ENCODE peak calls at places on chromosome 6, in four cellular contexts. One of them, this sample, is unnamed.

GRCh38 chr6:106290032-106290431 is 35.5 kb downstream of the ATG5 start:
- DNase-seq in heart right ventricle: no peak
- DNase-seq in astrocyte of the spinal cord: no peak
- DNase-seq in MM.1S: no peak
- DNase-seq in this sample: no peak

GRCh38 chr6:147506704-147507114 is 1.8 kb upstream of the SAMD5 start:
- DNase-seq in heart right ventricle: peak
- DNase-seq in astrocyte of the spinal cord: peak
- DNase-seq in MM.1S: peak
- DNase-seq in this sample: peak

GRCh38 chr6:152502421-152503188 is 134.6 kb downstream of the SYNE1 start:
- DNase-seq in heart right ventricle: no peak
- DNase-seq in astrocyte of the spinal cord: no peak
- DNase-seq in MM.1S: no peak
- DNase-seq in this sample: peak

GRCh38 chr6:37298958-37299357 is 41.0 kb upstream of the TMEM217 start:
- DNase-seq in heart right ventricle: no peak
- DNase-seq in astrocyte of the spinal cord: no peak
- DNase-seq in MM.1S: no peak
- DNase-seq in this sample: no peak

GRCh38 chr6:39357998-39358686 is 35.6 kb upstream of the KCNK16 start:
- DNase-seq in heart right ventricle: no peak
- DNase-seq in astrocyte of the spinal cord: peak
- DNase-seq in MM.1S: no peak
- DNase-seq in this sample: peak

GRCh38 chr6:143283887-143284640 is 166.4 kb downstream of the ADAT2 start:
- DNase-seq in heart right ventricle: no peak
- DNase-seq in astrocyte of the spinal cord: peak
- DNase-seq in MM.1S: no peak
- DNase-seq in this sample: no peak

GRCh38 chr6:57162008-57162407 is 10.1 kb upstream of the BAG2 start:
- DNase-seq in heart right ventricle: no peak
- DNase-seq in astrocyte of the spinal cord: no peak
- DNase-seq in MM.1S: no peak
- DNase-seq in this sample: no peak

GRCh38 chr6:170366248-170366960 is 59.8 kb downstream of the FAM120B start:
- DNase-seq in heart right ventricle: no peak
- DNase-seq in astrocyte of the spinal cord: no peak
- DNase-seq in MM.1S: no peak
- DNase-seq in this sample: no peak

GRCh38 chr6:110935171-110935570 is 23.3 kb upstream of the GTF3C6 start:
- DNase-seq in heart right ventricle: no peak
- DNase-seq in astrocyte of the spinal cord: no peak
- DNase-seq in MM.1S: no peak
- DNase-seq in this sample: no peak

GRCh38 chr6:110934499-110934898 is 24.0 kb upstream of the GTF3C6 start:
- DNase-seq in heart right ventricle: no peak
- DNase-seq in astrocyte of the spinal cord: no peak
- DNase-seq in MM.1S: no peak
- DNase-seq in this sample: no peak

GRCh38 chr6:110944681-110945151 is 13.8 kb upstream of the GTF3C6 start:
- DNase-seq in heart right ventricle: no peak
- DNase-seq in astrocyte of the spinal cord: peak
- DNase-seq in MM.1S: no peak
- DNase-seq in this sample: peak

GRCh38 chr6:110938176-110938575 is 20.3 kb upstream of the GTF3C6 start:
- DNase-seq in heart right ventricle: no peak
- DNase-seq in astrocyte of the spinal cord: no peak
- DNase-seq in MM.1S: no peak
- DNase-seq in this sample: peak

GRCh38 chr6:110939429-110939828 is 19.1 kb upstream of the GTF3C6 start:
- DNase-seq in heart right ventricle: no peak
- DNase-seq in astrocyte of the spinal cord: no peak
- DNase-seq in MM.1S: no peak
- DNase-seq in this sample: no peak
- TF ChIP-seq CTCF in heart right ventricle: no peak
- TF ChIP-seq CTCF in astrocyte of the spinal cord: no peak
- TF ChIP-seq CTCF in MM.1S: no peak
- TF ChIP-seq CTCF in this sample: no peak

DNA sequence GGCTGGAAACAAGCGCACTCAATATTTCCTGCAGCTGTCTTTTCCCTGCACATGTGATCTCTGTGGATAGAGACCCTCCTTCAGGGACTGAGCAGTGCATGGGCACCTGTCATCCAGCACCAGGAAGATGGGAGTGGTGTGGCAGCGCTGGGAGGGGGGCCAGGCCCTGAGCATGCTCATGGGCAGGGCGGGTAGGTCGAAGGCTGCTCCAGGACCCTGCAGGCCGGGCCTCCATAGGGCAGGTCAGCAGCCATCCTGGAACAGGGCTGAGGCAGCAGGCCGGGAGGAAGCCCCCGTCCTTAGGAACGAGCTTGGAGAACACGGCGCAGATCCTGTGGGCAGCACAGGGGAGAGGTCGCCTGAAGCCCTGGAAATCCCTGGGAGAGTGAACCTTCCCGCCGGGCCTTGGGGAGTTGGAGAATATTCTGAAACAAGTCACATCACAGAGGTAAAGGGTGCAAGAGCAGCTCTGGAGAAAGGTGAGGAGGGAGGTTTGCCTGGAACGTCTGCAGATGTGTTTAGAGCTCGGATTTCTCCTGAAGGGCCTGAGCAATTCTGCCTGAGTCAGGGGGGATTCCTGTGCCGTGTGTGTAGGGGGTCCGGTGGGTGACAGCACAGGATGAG is 133.2 kb downstream of the SMOC2 start:
- DNase-seq in heart right ventricle: no peak
- DNase-seq in astrocyte of the spinal cord: no peak
- DNase-seq in MM.1S: no peak
- DNase-seq in this sample: no peak
- H3K4me3 ChIP-seq in heart right ventricle: no peak
- H3K4me3 ChIP-seq in astrocyte of the spinal cord: no peak
- H3K4me3 ChIP-seq in MM.1S: no peak
- H3K4me3 ChIP-seq in this sample: no peak

GRCh38 chr6:7721654-7722053 is 4.2 kb upstream of the BMP6 start:
- DNase-seq in heart right ventricle: no peak
- DNase-seq in astrocyte of the spinal cord: peak
- DNase-seq in MM.1S: peak
- DNase-seq in this sample: peak
- TF ChIP-seq CTCF in heart right ventricle: peak
- TF ChIP-seq CTCF in astrocyte of the spinal cord: peak
- TF ChIP-seq CTCF in MM.1S: peak
- TF ChIP-seq CTCF in this sample: peak

GRCh38 chr6:26404534-26404933 is 2.5 kb downstream of the BTN3A1 start:
- DNase-seq in heart right ventricle: no peak
- DNase-seq in astrocyte of the spinal cord: no peak
- DNase-seq in MM.1S: no peak
- DNase-seq in this sample: no peak

GRCh38 chr6:26401987-26402658 is at the start of gene BTN3A1:
- DNase-seq in heart right ventricle: peak
- DNase-seq in astrocyte of the spinal cord: peak
- DNase-seq in MM.1S: peak
- DNase-seq in this sample: peak

GRCh38 chr6:26400626-26401025 is 1.4 kb upstream of the BTN3A1 start:
- DNase-seq in heart right ventricle: no peak
- DNase-seq in astrocyte of the spinal cord: no peak
- DNase-seq in MM.1S: no peak
- DNase-seq in this sample: no peak

GRCh38 chr6:26401389-26401986 is 587 bp upstream of the BTN3A1 start:
- DNase-seq in heart right ventricle: no peak
- DNase-seq in astrocyte of the spinal cord: no peak
- DNase-seq in MM.1S: peak
- DNase-seq in this sample: no peak

GRCh38 chr6:26403888-26404287 is 1.8 kb downstream of the BTN3A1 start:
- DNase-seq in heart right ventricle: no peak
- DNase-seq in astrocyte of the spinal cord: no peak
- DNase-seq in MM.1S: no peak
- DNase-seq in this sample: no peak
- H3K4me3 ChIP-seq in heart right ventricle: no peak
- H3K4me3 ChIP-seq in astrocyte of the spinal cord: no peak
- H3K4me3 ChIP-seq in MM.1S: no peak
- H3K4me3 ChIP-seq in this sample: no peak

GRCh38 chr6:97705568-97705967 is 422.6 kb upstream of the MMS22L start:
- DNase-seq in heart right ventricle: no peak
- DNase-seq in astrocyte of the spinal cord: peak
- DNase-seq in MM.1S: no peak
- DNase-seq in this sample: peak
- TF ChIP-seq CTCF in heart right ventricle: no peak
- TF ChIP-seq CTCF in astrocyte of the spinal cord: peak
- TF ChIP-seq CTCF in MM.1S: peak
- TF ChIP-seq CTCF in this sample: peak

GRCh38 chr6:145271086-145271485 is 464.2 kb downstream of the EPM2A start:
- DNase-seq in heart right ventricle: no peak
- DNase-seq in astrocyte of the spinal cord: no peak
- DNase-seq in MM.1S: no peak
- DNase-seq in this sample: no peak
- H3K4me3 ChIP-seq in heart right ventricle: no peak
- H3K4me3 ChIP-seq in astrocyte of the spinal cord: no peak
- H3K4me3 ChIP-seq in MM.1S: no peak
- H3K4me3 ChIP-seq in this sample: no peak